ENCODE peak calls at places on chromosomes 7 and 10, in eight cellular contexts. G is BJ, O is keratinocyte, H is WERI-Rb-1, C is choroid plexus epithelial cell, J is fibroblast of lung, R is hepatocyte, K is heart right ventricle. Z is an unnamed sample.

GRCh38 chr7:151598045-151598444 is 78.3 kb upstream of the RHEB start:
- DNase-seq in C (peak; percentile 95), R (no peak), H (no peak), K (no peak), O (peak; percentile 79), G (peak; percentile 59), J (peak; percentile 73), Z (peak; percentile 85)

GRCh38 chr7:99860281-99861127 is 16.3 kb downstream of the OR2AE1 start:
- DNase-seq in H (no peak), G (peak; percentile 9), K (peak; percentile 11), J (peak; percentile 56), O (no peak), R (peak; percentile 40), C (peak; percentile 74), Z (peak; percentile 94)

GRCh38 chr10:7354330-7355047 is 56.3 kb downstream of the SFMBT2 start:
- DNase-seq in J (peak; percentile 84), C (peak; percentile 47), K (no peak), H (no peak), G (no peak), R (peak; percentile 22), O (peak; percentile 15), Z (no peak)

GRCh38 chr10:34102917-34103506 is 712.1 kb downstream of the PARD3 start:
- DNase-seq in O (no peak), R (no peak), C (peak; percentile 72), K (no peak), H (no peak), G (peak; percentile 56), J (peak; percentile 95), Z (no peak)

GRCh38 chr7:33043875-33044718 is 18.5 kb downstream of the NT5C3A start:
- DNase-seq in J (no peak), H (no peak), R (peak; percentile 71), O (no peak), K (no peak), C (no peak), G (no peak), Z (no peak)

GRCh38 chr7:158699341-158699740 is 5.3 kb downstream of the NCAPG2 start:
- DNase-seq in C (no peak), J (no peak), R (no peak), G (no peak), O (no peak), K (no peak), H (no peak), Z (no peak)

GRCh38 chr10:31803606-31804195 is 124.9 kb downstream of the ARHGAP12 start:
- DNase-seq in G (no peak), H (no peak), K (no peak), J (no peak), C (no peak), O (no peak), R (no peak), Z (no peak)

GRCh38 chr7:39105720-39106119 is 128.0 kb downstream of the POU6F2 start:
- DNase-seq in H (no peak), O (no peak), C (no peak), G (no peak), K (no peak), J (no peak), R (no peak), Z (no peak)

GRCh38 chr10:113381906-113382562 is 170.8 kb upstream of the HABP2 start:
- DNase-seq in K (no peak), O (no peak), C (peak; percentile 91), J (peak; percentile 46), H (no peak), G (no peak), R (no peak), Z (no peak)

GRCh38 chr7:47763063-47763974 is 181.4 kb upstream of the TNS3 start:
- DNase-seq in R (peak; percentile 69), G (peak; percentile 97), K (no peak), C (peak; percentile 87), O (no peak), J (peak; percentile 88), H (peak; percentile 14), Z (peak; percentile 63)

GRCh38 chr10:2985729-2986232 is 81.6 kb upstream of the PFKP start:
- DNase-seq in O (peak; percentile 53), H (no peak), C (peak; percentile 43), G (no peak), J (peak; percentile 28), K (no peak), R (peak; percentile 87), Z (no peak)

GRCh38 chr7:83821866-83822265 is 172.9 kb upstream of the SEMA3E start:
- DNase-seq in R (no peak), C (no peak), G (no peak), H (no peak), O (no peak), K (no peak), J (no peak), Z (no peak)

DNA sequence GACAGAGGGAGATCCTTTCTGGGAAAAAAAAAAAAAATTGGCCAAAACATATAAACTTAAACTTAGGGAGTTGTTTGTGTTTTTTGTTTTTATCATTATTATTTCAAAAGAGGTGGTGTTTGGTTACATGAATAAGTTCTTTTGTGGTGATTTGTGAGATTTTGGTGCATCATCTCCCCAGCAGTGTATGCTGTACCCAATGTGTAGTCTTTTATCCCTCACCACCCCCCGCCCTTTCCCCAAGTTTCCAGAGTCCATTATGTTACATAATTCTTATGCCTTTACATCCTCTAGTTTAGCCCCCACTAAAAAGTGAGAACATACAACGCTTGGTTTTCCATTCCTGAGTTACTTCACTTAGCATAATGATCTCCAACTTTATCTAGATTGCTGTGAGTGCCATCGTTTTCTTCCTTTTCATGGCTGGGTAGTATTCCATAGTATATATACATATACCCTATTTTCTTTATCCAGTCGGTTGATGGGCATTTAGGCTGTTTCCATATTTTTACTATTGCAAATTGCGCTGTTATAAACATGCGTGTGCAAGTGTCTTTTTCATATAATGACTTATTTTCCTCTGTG is 148.1 kb upstream of the ZNF92 start:
- DNase-seq in G (no peak), R (no peak), H (no peak), K (no peak), C (no peak), O (no peak), J (no peak), Z (no peak)
- TF ChIP-seq CTCF in G (no peak), R (no peak), H (no peak), K (no peak), C (no peak), O (no peak), J (no peak), Z (no peak)

DNA sequence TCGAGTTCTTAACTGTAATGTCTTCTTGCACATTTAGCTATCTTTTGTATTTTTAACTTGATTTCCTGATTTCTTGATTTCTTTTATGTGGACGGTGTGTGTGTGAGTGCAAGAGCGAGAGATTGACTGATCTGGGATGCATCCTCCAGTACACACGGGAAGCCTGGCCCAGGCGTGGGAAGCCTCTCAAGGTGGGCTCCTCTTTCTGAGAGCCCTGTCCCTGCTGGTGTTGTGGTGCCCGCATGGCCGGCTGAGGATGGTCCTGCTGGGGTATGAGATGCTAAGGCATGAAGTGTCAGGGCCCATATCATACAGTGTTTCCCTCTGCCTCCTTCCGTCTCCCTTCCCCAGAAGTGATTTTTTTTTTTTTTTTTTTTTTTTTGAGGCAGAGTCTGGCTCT is 130.8 kb upstream of the TCERG1L start:
- DNase-seq in C (no peak), O (no peak), J (no peak), H (no peak), G (no peak), K (no peak), R (no peak), Z (no peak)
- H3K4me3 ChIP-seq in C (no peak overlapping the region), O (no peak overlapping the region), J (no peak overlapping the region), H (no peak overlapping the region), G (no peak overlapping the region), K (no peak overlapping the region), R (no peak overlapping the region), Z (no peak overlapping the region)

DNA sequence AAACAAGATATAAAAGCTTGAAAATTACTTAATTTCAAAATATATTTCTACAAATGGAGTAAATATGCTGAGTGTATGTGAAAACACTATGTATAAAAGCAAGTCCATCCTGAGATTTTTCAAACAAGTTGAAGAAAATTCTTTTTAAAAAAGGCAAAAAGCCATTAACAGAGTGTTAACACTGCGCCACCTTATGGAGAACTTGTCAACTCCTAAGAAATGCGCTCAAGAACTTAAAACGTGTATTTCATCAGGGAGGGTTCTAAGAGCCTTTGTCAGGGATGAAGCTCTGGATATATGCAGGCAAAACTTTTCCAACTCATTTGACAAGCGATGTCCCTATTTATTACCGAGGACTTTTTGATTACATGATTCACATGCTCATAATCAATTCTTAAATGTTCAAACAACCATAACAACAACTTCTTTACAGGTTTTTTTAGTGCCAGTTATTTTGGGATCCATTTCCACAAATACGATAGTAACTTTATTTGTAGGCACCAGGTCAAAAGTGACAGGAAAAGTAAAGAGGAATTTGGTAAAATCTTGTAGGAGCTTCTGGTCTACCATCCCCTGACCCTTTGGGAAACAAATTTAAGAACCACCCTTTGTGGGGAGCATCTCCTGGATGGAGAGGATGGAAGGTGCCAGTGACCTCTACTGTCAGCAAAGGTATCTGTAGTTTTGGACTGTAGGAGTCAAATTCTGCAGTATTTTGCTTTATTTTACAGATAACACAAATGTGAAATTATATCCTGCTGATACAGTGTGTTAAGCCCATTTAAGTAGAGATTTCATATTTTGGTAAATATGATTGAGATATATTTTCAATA is 23.2 kb downstream of the CALCR start:
- DNase-seq in C (peak; percentile 82), O (no peak), R (peak; percentile 72), K (no peak), J (peak; percentile 70), H (no peak), G (no peak), Z (peak; percentile 39)
- TF ChIP-seq CTCF in C (peak; percentile 67), O (peak; percentile 8), R (peak; percentile 80), K (peak; percentile 32), J (peak; percentile 72), H (peak; percentile 43), G (peak; percentile 61), Z (peak; percentile 61)

DNA sequence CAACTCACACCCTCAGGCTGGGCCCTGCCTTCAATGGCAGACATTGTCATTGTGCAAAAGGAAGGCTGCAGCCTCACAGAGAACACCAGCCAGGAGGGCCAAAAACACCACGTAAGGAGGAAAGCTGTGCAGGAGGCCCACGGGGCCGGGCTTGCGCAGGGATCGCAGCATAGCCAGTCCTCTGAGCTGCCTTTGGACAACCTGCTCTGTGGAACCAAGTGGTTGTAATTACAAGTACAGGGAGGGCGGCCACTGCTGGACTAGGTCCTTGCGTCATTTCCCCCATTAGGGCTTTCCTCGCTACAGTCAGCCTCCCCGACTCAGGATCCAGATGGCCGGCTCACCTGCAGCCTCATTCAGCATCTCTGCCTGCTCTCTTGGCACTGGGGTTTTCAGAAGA is 66.9 kb downstream of the FAM53B start:
- DNase-seq in G (no peak), K (peak; percentile 36), J (no peak), R (no peak), H (no peak), O (no peak), C (no peak), Z (no peak)
- H3K4me3 ChIP-seq in G (no peak overlapping the region), K (no peak overlapping the region), J (no peak overlapping the region), R (no peak overlapping the region), H (no peak overlapping the region), O (no peak overlapping the region), C (no peak overlapping the region), Z (no peak overlapping the region)

GRCh38 chr10:94363251-94363565 is 469 bp upstream of the NOC3L start:
- DNase-seq in O (no peak), R (no peak), K (no peak), H (no peak), J (no peak), G (no peak), C (no peak), Z (no peak)
- TF ChIP-seq CTCF in O (no peak), R (no peak), K (no peak), H (no peak), J (no peak), G (no peak), C (no peak), Z (no peak)

Z was measured in astrocyte of the cerebellum.